ENCODE peak calls at places on chromosomes 16 and 17, in ten cellular contexts. H is HCT116, F is transverse colon, P is stomach, L is spleen, G is suprapubic skin, B is Panc1, V is GM12891, O is sigmoid colon, I is HL-60. D is an unnamed sample.

GRCh38 chr17:76395980-76396379 is 11.6 kb downstream of the SPHK1 start:
- DNase-seq in H (no peak), F (no peak), P (no peak), L (no peak), G (no peak), B (no peak), V (no peak), O (no peak), I (no peak), D (no peak)

GRCh38 chr16:80824623-80825364 is 20.4 kb upstream of the CDYL2 start:
- DNase-seq in H (peak), F (peak), P (peak), L (no peak), G (no peak), B (peak), V (no peak), O (no peak), I (no peak), D (no peak)

GRCh38 chr17:4944163-4944553 is 4.1 kb downstream of the RNF167 start:
- DNase-seq in H (no peak), F (peak), P (no peak), L (peak), G (no peak), B (no peak), V (no peak), O (no peak), I (peak), D (no peak)

GRCh38 chr16:17276610-17277009 is 194.2 kb downstream of the XYLT1 start:
- DNase-seq in H (no peak), F (no peak), P (no peak), L (no peak), G (no peak), B (no peak), V (no peak), O (no peak), I (no peak), D (no peak)

GRCh38 chr17:61400786-61401279 is 1.2 kb downstream of the TBX2 start:
- DNase-seq in H (no peak), F (no peak), P (no peak), L (no peak), G (no peak), B (no peak), V (no peak), O (peak), I (no peak), D (no peak)

GRCh38 chr17:79659376-79659775 is 48.5 kb upstream of the RBFOX3 start:
- DNase-seq in H (no peak), F (no peak), P (no peak), L (no peak), G (no peak), B (no peak), V (no peak), O (no peak), I (no peak), D (no peak)

GRCh38 chr16:87833548-87833947 is 35.8 kb downstream of the SLC7A5 start:
- DNase-seq in H (no peak), F (no peak), P (no peak), L (no peak), G (no peak), B (no peak), V (no peak), O (no peak), I (no peak), D (no peak)

GRCh38 chr17:55451758-55452468 is 30.3 kb upstream of the MMD start:
- DNase-seq in H (no peak), F (no peak), P (no peak), L (no peak), G (no peak), B (no peak), V (no peak), O (no peak), I (no peak), D (no peak)

GRCh38 chr16:13083687-13084086 is 182.3 kb downstream of the SHISA9 start:
- DNase-seq in H (no peak), F (no peak), P (no peak), L (no peak), G (no peak), B (no peak), V (no peak), O (no peak), I (no peak), D (no peak)

GRCh38 chr17:76586741-76587487 is 1.3 kb upstream of the ST6GALNAC2 start:
- DNase-seq in H (no peak), F (no peak), P (no peak), L (no peak), G (no peak), B (no peak), V (no peak), O (no peak), I (no peak), D (no peak)

GRCh38 chr17:74646231-74646630 is 22.7 kb upstream of the CD300E start:
- DNase-seq in H (peak), F (no peak), P (no peak), L (no peak), G (no peak), B (peak), V (no peak), O (no peak), I (peak), D (no peak)

GRCh38 chr17:20975566-20975965 is 67.2 kb downstream of the USP22 start:
- DNase-seq in H (no peak), F (no peak), P (no peak), L (no peak), G (no peak), B (no peak), V (no peak), O (no peak), I (no peak), D (no peak)

GRCh38 chr16:52466998-52467397 is 79.9 kb downstream of the TOX3 start:
- DNase-seq in H (no peak), F (no peak), P (no peak), L (no peak), G (no peak), B (no peak), V (no peak), O (no peak), I (no peak), D (no peak)

GRCh38 chr17:74961657-74962360 is 10.8 kb downstream of the HID1 start:
- DNase-seq in H (peak), F (peak), P (peak), L (peak), G (peak), B (no peak), V (peak), O (peak), I (peak), D (peak)

GRCh38 chr17:72766761-72767356 is 325.6 kb downstream of the SLC39A11 start:
- DNase-seq in H (no peak), F (no peak), P (no peak), L (no peak), G (no peak), B (no peak), V (no peak), O (no peak), I (no peak), D (no peak)

GRCh38 chr17:2243953-2244352 is 59.6 kb downstream of the SMG6 start:
- DNase-seq in H (no peak), F (no peak), P (no peak), L (no peak), G (no peak), B (no peak), V (no peak), O (no peak), I (no peak), D (no peak)

GRCh38 chr16:1013593-1013900 is 32.0 kb downstream of the SOX8 start:
- DNase-seq in H (no peak), F (no peak), P (no peak), L (no peak), G (no peak), B (no peak), V (no peak), O (no peak), I (no peak), D (no peak)

GRCh38 chr16:60558936-60559335 is 1477.3 kb downstream of the CDH8 start:
- DNase-seq in H (no peak), F (no peak), P (no peak), L (no peak), G (no peak), B (no peak), V (no peak), O (no peak), I (no peak), D (no peak)

GRCh38 chr17:58059141-58059540 is 24.1 kb upstream of the DYNLL2 start:
- DNase-seq in H (no peak), F (no peak), P (no peak), L (no peak), G (no peak), B (no peak), V (no peak), O (no peak), I (no peak), D (no peak)

GRCh38 chr16:1723450-1724147 is 17.6 kb downstream of the MAPK8IP3 start:
- DNase-seq in H (no peak), F (peak), P (peak), L (no peak), G (no peak), B (no peak), V (no peak), O (no peak), I (peak), D (no peak)

GRCh38 chr17:56868716-56869115 is 34.8 kb downstream of the DGKE start:
- DNase-seq in H (no peak), F (no peak), P (no peak), L (no peak), G (no peak), B (no peak), V (no peak), O (no peak), I (no peak), D (no peak)

GRCh38 chr17:56866496-56866895 is 32.5 kb downstream of the DGKE start:
- DNase-seq in H (no peak), F (no peak), P (no peak), L (no peak), G (no peak), B (no peak), V (no peak), O (no peak), I (no peak), D (no peak)

GRCh38 chr17:56870163-56870651 is 36.3 kb downstream of the DGKE start:
- DNase-seq in H (no peak), F (no peak), P (no peak), L (no peak), G (no peak), B (no peak), V (no peak), O (no peak), I (no peak), D (no peak)

GRCh38 chr17:56866076-56866475 is 32.1 kb downstream of the DGKE start:
- DNase-seq in H (no peak), F (no peak), P (no peak), L (no peak), G (no peak), B (no peak), V (no peak), O (no peak), I (no peak), D (no peak)

DNA sequence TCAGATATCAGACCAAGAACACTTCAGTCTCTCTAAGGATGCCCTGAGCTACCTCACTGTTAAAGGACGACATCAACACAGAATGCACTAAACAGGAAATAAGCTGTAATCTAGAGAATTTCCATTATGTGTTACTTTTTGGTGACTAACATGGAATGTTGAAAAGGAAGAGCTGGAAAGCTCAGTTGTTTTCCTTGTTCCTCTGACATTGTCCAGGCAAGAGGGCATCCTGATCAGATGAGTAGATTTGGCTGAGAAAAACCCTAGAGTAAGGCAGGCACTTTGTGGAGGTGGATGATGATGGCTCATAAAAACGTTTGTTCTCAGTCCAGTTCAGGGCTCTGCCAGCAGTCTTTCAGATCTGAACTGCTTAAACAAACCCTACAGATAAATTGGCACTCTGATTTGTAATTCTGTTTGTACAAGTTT is 34.0 kb downstream of the DGKE start:
- DNase-seq in H (no peak), F (no peak), P (no peak), L (no peak), G (no peak), B (no peak), V (no peak), O (no peak), I (no peak), D (no peak)
- TF ChIP-seq POLR2AphosphoS5 in H (no peak), F (no peak), P (no peak), L (no peak), G (no peak), B (no peak), V (no peak), O (peak), I (no peak), D (no peak)

DNA sequence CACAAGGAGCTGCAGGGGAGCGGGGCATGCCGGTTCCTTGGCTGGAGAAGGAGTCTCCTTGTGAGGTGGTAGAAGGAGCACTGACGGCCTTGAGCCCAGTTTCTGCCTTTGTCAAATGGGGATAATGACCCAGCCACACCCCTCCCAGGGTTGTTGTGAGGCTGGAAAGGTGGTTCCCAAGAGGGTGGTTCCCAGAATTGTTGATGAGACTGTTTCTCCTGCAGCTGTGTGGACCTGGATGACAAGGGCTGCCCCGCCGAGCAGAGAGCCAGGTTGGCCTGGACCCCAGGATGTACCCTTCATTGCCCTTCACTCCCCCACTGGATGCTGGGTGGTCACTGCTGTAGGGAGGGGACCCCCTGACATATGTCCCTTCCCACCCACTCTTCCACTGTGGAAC is 10.8 kb downstream of the MIEN1 start:
- DNase-seq in H (no peak), F (peak), P (no peak), L (no peak), G (no peak), B (no peak), V (no peak), O (no peak), I (no peak), D (no peak)
- TF ChIP-seq POLR2AphosphoS5 in H (no peak), F (no peak), P (no peak), L (no peak), G (no peak), B (no peak), V (no peak), O (no peak), I (no peak), D (no peak)

GRCh38 chr17:81306491-81306890 is 11.4 kb upstream of the SLC38A10 start:
- DNase-seq in H (no peak), F (no peak), P (no peak), L (no peak), G (no peak), B (no peak), V (no peak), O (no peak), I (no peak), D (no peak)
- TF ChIP-seq POLR2AphosphoS5 in H (no peak), F (no peak), P (no peak), L (no peak), G (no peak), B (no peak), V (no peak), O (no peak), I (no peak), D (no peak)

GRCh38 chr16:77172964-77173363 is 18.0 kb upstream of the MON1B start:
- DNase-seq in H (no peak), F (no peak), P (no peak), L (no peak), G (no peak), B (no peak), V (no peak), O (no peak), I (no peak), D (no peak)
- TF ChIP-seq POLR2AphosphoS5 in H (no peak), F (no peak), P (no peak), L (no peak), G (no peak), B (no peak), V (no peak), O (no peak), I (no peak), D (no peak)

DNA sequence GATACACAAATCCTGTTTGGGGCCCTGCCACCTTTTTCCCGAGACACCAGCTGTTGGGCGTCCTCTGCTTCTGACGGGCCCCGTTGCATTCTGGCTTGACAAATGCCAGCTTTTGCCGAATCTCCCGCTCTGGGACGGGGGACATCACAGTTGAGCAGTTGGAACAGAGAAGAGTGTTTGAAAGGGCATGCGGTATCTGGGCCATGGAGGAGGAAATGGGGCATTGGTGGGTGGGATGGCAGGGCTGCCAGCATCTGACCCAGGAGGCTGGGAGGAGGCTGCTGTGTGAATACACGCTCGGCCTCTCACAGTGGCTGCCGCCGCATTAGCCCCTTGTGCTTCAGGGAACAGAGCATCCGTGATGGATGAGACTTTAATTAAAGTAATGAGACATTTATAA is 184.3 kb upstream of the TNRC6C start:
- DNase-seq in H (no peak), F (no peak), P (no peak), L (no peak), G (no peak), B (no peak), V (no peak), O (no peak), I (no peak), D (no peak)
- TF ChIP-seq POLR2AphosphoS5 in H (no peak), F (no peak), P (no peak), L (no peak), G (no peak), B (no peak), V (no peak), O (no peak), I (no peak), D (no peak)

DNA sequence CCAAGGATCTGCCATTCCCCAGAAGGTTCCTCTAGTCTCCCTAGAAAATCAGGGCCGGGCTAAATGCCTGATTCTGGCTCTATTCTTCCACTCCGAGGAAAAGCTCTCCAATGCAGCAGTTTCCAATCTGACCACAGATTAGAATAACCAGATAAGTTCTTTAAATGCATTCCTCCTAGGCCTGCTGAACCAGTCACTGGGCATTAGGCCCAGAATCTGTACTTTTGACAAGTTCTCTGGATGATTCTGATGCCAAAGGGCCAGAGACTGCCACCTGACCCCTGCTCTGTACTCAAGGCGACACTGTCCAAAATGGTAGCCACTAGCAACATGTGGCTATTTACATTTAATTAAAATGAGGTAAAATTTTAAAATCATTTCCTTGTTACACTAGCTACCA is 22.3 kb downstream of the MAP3K14 start:
- DNase-seq in H (no peak), F (no peak), P (peak), L (no peak), G (no peak), B (no peak), V (no peak), O (no peak), I (no peak), D (no peak)
- TF ChIP-seq POLR2AphosphoS5 in H (no peak), F (no peak), P (peak), L (peak), G (no peak), B (no peak), V (no peak), O (peak), I (no peak), D (no peak)